ENCODE peak calls at places on chromosomes 13 and 19, in seven cellular contexts. A is naive thymus-derived CD4-positive, alpha-beta T cell; V is ovary; B is tibial artery; Q is fibroblast of lung; T is CD8-positive, alpha-beta memory T cell; I is cardiac muscle cell. Z is an unnamed sample.
A peak's percentile ranks its signal among the peaks of the same experiment; 100 is the strongest.

GRCh38 chr13:59047546-59047945 is 1116.2 kb downstream of the DIAPH3 start:
- DNase-seq in Q (no peak), V (no peak), A (no peak), T (no peak), I (no peak), B (no peak), Z (no peak)

GRCh38 chr19:16882146-16882545 is 6.7 kb upstream of the F2RL3 start:
- DNase-seq in A (no peak), B (no peak), I (peak; percentile 9), T (no peak), V (no peak), Q (no peak), Z (no peak)

GRCh38 chr13:41130356-41130755 is 2.2 kb downstream of the KBTBD6 start:
- DNase-seq in I (no peak), Q (peak; percentile 26), A (no peak), T (no peak), V (no peak), B (no peak), Z (no peak)

GRCh38 chr19:44856438-44857083 is 10.5 kb downstream of the NECTIN2 start:
- DNase-seq in A (no peak), I (no peak), Q (no peak), B (peak; percentile 36), T (no peak), V (no peak), Z (no peak)

GRCh38 chr13:23743717-23744116 is 145.5 kb downstream of the MIPEP start:
- DNase-seq in Q (no peak), B (no peak), T (no peak), V (no peak), I (no peak), A (no peak), Z (no peak)

GRCh38 chr19:34075661-34076091 is 96.6 kb upstream of the LSM14A start:
- DNase-seq in V (no peak), A (no peak), B (no peak), T (no peak), I (peak; percentile 7), Q (no peak), Z (no peak)

GRCh38 chr19:51324082-51324481 is 12.6 kb downstream of the IGLON5 start:
- DNase-seq in T (no peak), I (peak; percentile 19), B (no peak), Q (no peak), V (no peak), A (no peak), Z (peak; percentile 20)

GRCh38 chr13:103634066-103634465 is 567.8 kb upstream of the SLC10A2 start:
- DNase-seq in A (no peak), Q (no peak), B (no peak), V (no peak), I (no peak), T (no peak), Z (no peak)

GRCh38 chr13:41746259-41746658 is 214.7 kb downstream of the VWA8 start:
- DNase-seq in B (no peak), V (no peak), A (no peak), Q (peak; percentile 73), T (no peak), I (peak; percentile 43), Z (no peak)

GRCh38 chr13:113364371-113364932 is 522 bp upstream of the GRTP1 start:
- DNase-seq in I (peak; percentile 8), A (no peak), B (no peak), T (no peak), V (no peak), Q (peak; percentile 9), Z (no peak)

GRCh38 chr19:13262450-13262849 is 112.2 kb downstream of the IER2 start:
- DNase-seq in I (peak; percentile 69), A (no peak), B (no peak), V (no peak), T (no peak), Q (peak; percentile 72), Z (no peak)

GRCh38 chr13:46178143-46178542 is 3.8 kb downstream of the LCP1 start:
- DNase-seq in I (peak; percentile 15), T (no peak), V (no peak), Q (no peak), A (no peak), B (no peak), Z (no peak)

GRCh38 chr13:99314640-99315176 is 7.5 kb upstream of the GPR183 start:
- DNase-seq in V (no peak), B (no peak), A (no peak), I (peak; percentile 36), T (no peak), Q (no peak), Z (no peak)

GRCh38 chr19:38224014-38224862 is at the start of gene DPF1:
- DNase-seq in Q (peak; percentile 52), V (no peak), T (no peak), I (peak; percentile 75), A (no peak), B (no peak), Z (peak; percentile 32)

GRCh38 chr13:89363144-89363543 is 1692.0 kb downstream of the SLITRK5 start:
- DNase-seq in B (no peak), V (no peak), T (no peak), A (no peak), I (no peak), Q (no peak), Z (no peak)

GRCh38 chr13:112881656-112882554 is 87.1 kb upstream of the MCF2L start:
- DNase-seq in I (no peak), Q (no peak), T (no peak), B (no peak), V (no peak), A (no peak), Z (no peak)

GRCh38 chr13:49938921-49939320 is 2.8 kb upstream of the SPRYD7 start:
- DNase-seq in Q (peak; percentile 11), I (no peak), V (peak; percentile 50), A (no peak), B (no peak), T (no peak), Z (no peak)

GRCh38 chr13:22127277-22128143 is 456.6 kb downstream of the FGF9 start:
- DNase-seq in A (no peak), I (no peak), T (no peak), B (no peak), V (no peak), Q (no peak), Z (no peak)

GRCh38 chr13:109725297-109725696 is 61.1 kb downstream of the IRS2 start:
- DNase-seq in T (no peak), V (no peak), B (no peak), Q (no peak), A (no peak), I (no peak), Z (no peak)

GRCh38 chr13:39370554-39370953 is 232.4 kb downstream of the LHFPL6 start:
- DNase-seq in A (no peak), Q (no peak), V (no peak), I (no peak), B (peak; percentile 48), T (no peak), Z (no peak)

GRCh38 chr19:28142258-28142657 is 1070.7 kb downstream of the UQCRFS1 start:
- DNase-seq in I (no peak), Q (no peak), A (no peak), V (no peak), B (no peak), T (no peak), Z (no peak)

GRCh38 chr19:35959040-35959967 is 23.1 kb downstream of the LRFN3 start:
- DNase-seq in I (no peak), V (no peak), A (peak; percentile 68), Q (no peak), T (peak; percentile 74), B (no peak), Z (no peak)

GRCh38 chr13:102145750-102146149 is 256.1 kb downstream of the FGF14 start:
- DNase-seq in I (no peak), Q (no peak), A (no peak), V (no peak), T (no peak), B (no peak), Z (no peak)

GRCh38 chr19:23285948-23286347 is 35.8 kb upstream of the ZNF724 start:
- DNase-seq in I (no peak), Q (no peak), B (no peak), V (no peak), A (no peak), T (no peak), Z (no peak)

DNA sequence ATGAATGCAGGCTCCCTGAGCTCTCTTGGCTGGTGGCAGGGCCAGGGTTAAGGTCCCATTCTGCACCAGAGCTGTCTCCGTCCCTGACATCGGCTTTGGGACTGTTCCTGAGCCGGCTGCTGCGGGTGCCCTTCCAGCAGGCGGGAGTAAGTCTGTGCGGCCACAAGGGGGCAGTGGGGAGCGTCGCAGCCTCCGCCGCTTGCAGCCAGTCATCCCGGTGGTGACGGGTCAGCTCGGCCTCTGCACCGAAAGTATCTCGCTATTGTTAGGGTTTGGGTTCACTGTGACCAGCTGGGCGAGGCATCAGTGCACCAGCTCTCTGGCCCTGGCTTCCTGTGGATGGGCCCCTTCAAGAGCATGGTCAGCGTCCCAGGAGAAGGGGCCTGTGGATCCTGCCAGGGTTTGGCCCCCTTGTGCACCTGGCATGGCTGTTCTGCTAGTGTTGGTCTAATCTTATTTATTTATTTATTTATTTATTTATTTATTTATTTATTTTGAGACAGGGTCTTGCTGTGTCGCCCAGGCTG is 15.1 kb downstream of the NDUFB7 start:
- DNase-seq in A (peak; percentile 59), I (peak; percentile 87), B (peak; percentile 44), V (peak; percentile 69), Q (peak; percentile 75), T (peak; percentile 66), Z (peak; percentile 73)
- H3K27ac ChIP-seq in A (no peak overlapping the region), I (no peak overlapping the region), B (no peak overlapping the region), V (no peak overlapping the region), Q (no peak overlapping the region), T (no peak overlapping the region), Z (peak overlapping the region; percentile 86)

GRCh38 chr19:47610546-47610894 is 1.6 kb downstream of the BICRA start:
- DNase-seq in B (no peak), T (no peak), A (no peak), V (no peak), I (no peak), Q (no peak), Z (no peak)
- H3K27ac ChIP-seq in B (peak overlapping the region; percentile 99), T (peak overlapping the region; percentile 43), A (peak overlapping the region; percentile 96), V (peak overlapping the region; percentile 76), I (peak overlapping the region; percentile 97), Q (peak overlapping the region; percentile 50), Z (peak overlapping the region; percentile 93)

DNA sequence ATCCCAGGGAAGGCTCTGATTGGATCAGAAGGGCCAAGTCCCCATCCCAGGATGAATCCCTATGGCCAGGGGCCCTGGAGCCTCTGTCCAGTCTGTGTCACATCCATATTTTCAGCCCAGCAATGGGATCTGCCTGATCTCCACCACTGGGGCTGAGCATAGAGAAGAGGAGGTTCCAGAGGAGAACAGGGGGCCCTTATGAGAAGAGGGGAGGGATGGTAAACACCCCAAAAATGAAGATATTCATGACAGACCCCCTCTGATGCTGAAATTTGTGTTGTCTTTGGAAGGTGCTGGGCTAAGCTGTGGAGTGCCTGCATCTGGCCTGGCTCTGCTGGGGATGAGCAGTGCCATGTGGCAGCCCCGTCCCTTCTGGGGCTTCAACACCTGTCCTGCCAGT is 14.5 kb downstream of the KLHL26 start:
- DNase-seq in B (no peak), A (no peak), V (no peak), Q (no peak), I (no peak), T (no peak), Z (no peak)
- H3K27ac ChIP-seq in B (peak overlapping the region; percentile 96), A (no peak overlapping the region), V (peak overlapping the region; percentile 19), Q (peak overlapping the region; percentile 99), I (no peak overlapping the region), T (no peak overlapping the region), Z (no peak overlapping the region)

DNA sequence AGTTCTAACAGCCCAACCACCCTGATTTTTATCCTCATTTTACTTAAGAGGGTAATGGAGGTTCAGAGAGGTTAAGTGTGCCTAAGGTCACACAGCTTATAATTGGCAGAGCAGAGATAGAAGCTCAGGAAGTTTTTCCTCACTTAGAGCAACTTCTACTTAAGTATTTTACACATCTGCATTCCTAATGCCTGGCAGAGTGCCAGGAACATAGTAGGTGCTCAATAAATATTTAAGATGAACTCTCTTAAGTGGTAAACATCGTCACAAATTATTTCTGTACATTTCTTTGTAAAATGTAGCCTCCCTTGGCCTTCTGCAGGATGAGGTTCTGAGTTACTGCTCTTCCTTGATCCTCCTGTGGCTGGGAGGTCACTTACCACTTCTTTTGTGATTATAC is 14.7 kb downstream of the FARP1 start:
- DNase-seq in Q (no peak), B (no peak), T (no peak), A (no peak), V (no peak), I (no peak), Z (no peak)
- H3K27ac ChIP-seq in Q (no peak overlapping the region), B (no peak overlapping the region), T (no peak overlapping the region), A (no peak overlapping the region), V (no peak overlapping the region), I (no peak overlapping the region), Z (no peak overlapping the region)